ENCODE peak calls at places on chromosomes 6 and 20, in four cellular contexts. F is H7; M is stimulated activated CD4-positive, alpha-beta T cell treated with anti-CD3 and anti-CD28 coated beads, TNF-alpha, amount 100 ng/mL, for 1 hour; T is C1 segment of cervical spinal cord. W is an unnamed sample.

GRCh38 chr6:83192456-83192855 is 609 bp downstream of the PGM3 start:
- DNase-seq in M (no peak), F (no peak), T (no peak), W (peak)

GRCh38 chr6:143941852-143942627 is 66.0 kb downstream of the PLAGL1 start:
- DNase-seq in F (peak), M (peak), T (peak), W (peak)

GRCh38 chr6:53358440-53359087 is 9.8 kb upstream of the ELOVL5 start:
- DNase-seq in F (peak), T (no peak), M (no peak), W (no peak)

GRCh38 chr6:168192195-168192900 is 113.3 kb upstream of the FRMD1 start:
- DNase-seq in M (no peak), T (no peak), F (peak), W (no peak)

GRCh38 chr20:44203161-44203560 is 7.4 kb downstream of the OSER1 start:
- DNase-seq in F (no peak), T (no peak), M (no peak), W (no peak)

GRCh38 chr6:166228839-166229528 is 61.3 kb upstream of the TBXT start:
- DNase-seq in F (peak), T (no peak), M (no peak), W (no peak)

GRCh38 chr6:27669798-27670301 is 196.9 kb upstream of the ZNF184 start:
- DNase-seq in T (no peak), F (no peak), M (no peak), W (no peak)

GRCh38 chr20:8656335-8656734 is 412.6 kb upstream of the PLCB4 start:
- DNase-seq in T (no peak), M (no peak), F (no peak), W (no peak)

GRCh38 chr6:128519931-128520435 is 416 bp downstream of the PTPRK start:
- DNase-seq in T (peak), M (peak), F (peak), W (no peak)

GRCh38 chr6:23704655-23705054 is 421.4 kb upstream of the NRSN1 start:
- DNase-seq in F (no peak), M (no peak), T (no peak), W (no peak)